ENCODE peak calls at places on chromosome 17, in four cellular contexts. U is stimulated activated CD8-positive, alpha-beta memory T cell treated with anti-CD3 and anti-CD28 coated beads, Interleukin-7, amount 100 ng/mL, for 24 hours; V is GDM1; K is MM.1S. A is an unnamed sample.

GRCh38 chr17:79844869-79845600 is 5.8 kb upstream of the CBX4 start:
- DNase-seq in V (no peak), K (peak), U (no peak), A (no peak)

GRCh38 chr17:19650826-19651225 is 2.3 kb downstream of the ALDH3A2 start:
- DNase-seq in K (no peak), U (no peak), V (no peak), A (no peak)

GRCh38 chr17:43431741-43432523 is 33.1 kb downstream of the ARL4D start:
- DNase-seq in V (no peak), U (no peak), K (no peak), A (no peak)

GRCh38 chr17:51230306-51230705 is 29.5 kb downstream of the MBTD1 start:
- DNase-seq in U (no peak), K (no peak), V (no peak), A (no peak)

GRCh38 chr17:34862384-34862783 is 98.9 kb downstream of the CCT6B start:
- DNase-seq in V (no peak), U (no peak), K (no peak), A (no peak)

GRCh38 chr17:44672479-44673093 is 16.3 kb downstream of the MEIOC start:
- DNase-seq in U (no peak), K (no peak), V (no peak), A (no peak)

GRCh38 chr17:75604034-75604695 is 16.6 kb downstream of the MYO15B start:
- DNase-seq in U (no peak), V (no peak), K (no peak), A (no peak)

GRCh38 chr17:2189231-2189630 is 114.4 kb downstream of the SMG6 start:
- DNase-seq in U (no peak), V (no peak), K (no peak), A (no peak)

GRCh38 chr17:49932131-49932723 is 36.8 kb upstream of the DLX4 start:
- DNase-seq in V (no peak), U (no peak), K (no peak), A (no peak)

GRCh38 chr17:35082073-35082657 is 18.7 kb upstream of the RFFL start:
- DNase-seq in U (no peak), K (peak), V (no peak), A (no peak)

GRCh38 chr17:12342609-12343248 is 322.1 kb downstream of the MAP2K4 start:
- DNase-seq in V (no peak), U (no peak), K (no peak), A (no peak)

GRCh38 chr17:3513305-3514035 is 37.7 kb downstream of the ASPA start:
- DNase-seq in U (no peak), V (no peak), K (no peak), A (no peak)

GRCh38 chr17:52648995-52649394 is 490.5 kb upstream of the CA10 start:
- DNase-seq in U (no peak), K (no peak), V (no peak), A (no peak)

GRCh38 chr17:13864551-13864950 is 204.8 kb upstream of the COX10 start:
- DNase-seq in K (no peak), V (no peak), U (no peak), A (no peak)

GRCh38 chr17:18219016-18219415 is 6.4 kb upstream of the LLGL1 start:
- DNase-seq in K (no peak), V (no peak), U (no peak), A (no peak)

GRCh38 chr17:57636985-57637667 is 108.0 kb downstream of the CCDC182 start:
- DNase-seq in K (peak), V (no peak), U (no peak), A (no peak)

GRCh38 chr17:76670020-76670707 is 26.6 kb upstream of the ST6GALNAC1 start:
- DNase-seq in K (no peak), V (no peak), U (no peak), A (no peak)